ENCODE peak calls at places on chromosome 16, in five cellular contexts. One of them, this sample, is unnamed.
A peak's percentile ranks its signal among the peaks of the same experiment; 100 is the strongest.

GRCh38 chr16:69276143-69277115 is 34.7 kb upstream of the VPS4A start:
- DNase-seq in hypothalamus: no peak
- DNase-seq in activated CD8-positive, alpha-beta T cell treated with anti-CD3 and anti-CD28 coated beads, Interleukin-2, amount 10 ng/mL, durations not matched to agents 7 days and 5 days: no peak
- DNase-seq in activated gamma-delta T cell treated with Interleukin-2 at 50 U/mL for 16 hours: no peak
- DNase-seq in M059J: peak; percentile 74
- DNase-seq in this sample: peak; percentile 51

GRCh38 chr16:3004319-3004718 is 8.4 kb upstream of the CLDN9 start:
- DNase-seq in hypothalamus: no peak
- DNase-seq in activated CD8-positive, alpha-beta T cell treated with anti-CD3 and anti-CD28 coated beads, Interleukin-2, amount 10 ng/mL, durations not matched to agents 7 days and 5 days: no peak
- DNase-seq in activated gamma-delta T cell treated with Interleukin-2 at 50 U/mL for 16 hours: no peak
- DNase-seq in M059J: no peak
- DNase-seq in this sample: no peak

GRCh38 chr16:17275076-17275732 is 195.6 kb downstream of the XYLT1 start:
- DNase-seq in hypothalamus: no peak
- DNase-seq in activated CD8-positive, alpha-beta T cell treated with anti-CD3 and anti-CD28 coated beads, Interleukin-2, amount 10 ng/mL, durations not matched to agents 7 days and 5 days: peak; percentile 32
- DNase-seq in activated gamma-delta T cell treated with Interleukin-2 at 50 U/mL for 16 hours: no peak
- DNase-seq in M059J: peak; percentile 83
- DNase-seq in this sample: no peak

GRCh38 chr16:77961811-77962210 is 60.5 kb upstream of the CLEC3A start:
- DNase-seq in hypothalamus: no peak
- DNase-seq in activated CD8-positive, alpha-beta T cell treated with anti-CD3 and anti-CD28 coated beads, Interleukin-2, amount 10 ng/mL, durations not matched to agents 7 days and 5 days: no peak
- DNase-seq in activated gamma-delta T cell treated with Interleukin-2 at 50 U/mL for 16 hours: no peak
- DNase-seq in M059J: peak; percentile 67
- DNase-seq in this sample: no peak

GRCh38 chr16:88866151-88866920 is at the start of gene PABPN1L:
- DNase-seq in hypothalamus: no peak
- DNase-seq in activated CD8-positive, alpha-beta T cell treated with anti-CD3 and anti-CD28 coated beads, Interleukin-2, amount 10 ng/mL, durations not matched to agents 7 days and 5 days: no peak
- DNase-seq in activated gamma-delta T cell treated with Interleukin-2 at 50 U/mL for 16 hours: no peak
- DNase-seq in M059J: no peak
- DNase-seq in this sample: no peak

GRCh38 chr16:84673203-84673535 is 24.9 kb downstream of the KLHL36 start:
- DNase-seq in hypothalamus: no peak
- DNase-seq in activated CD8-positive, alpha-beta T cell treated with anti-CD3 and anti-CD28 coated beads, Interleukin-2, amount 10 ng/mL, durations not matched to agents 7 days and 5 days: no peak
- DNase-seq in activated gamma-delta T cell treated with Interleukin-2 at 50 U/mL for 16 hours: no peak
- DNase-seq in M059J: peak; percentile 18
- DNase-seq in this sample: no peak

GRCh38 chr16:19153876-19154275 is 14.2 kb upstream of the SYT17 start:
- DNase-seq in hypothalamus: no peak
- DNase-seq in activated CD8-positive, alpha-beta T cell treated with anti-CD3 and anti-CD28 coated beads, Interleukin-2, amount 10 ng/mL, durations not matched to agents 7 days and 5 days: no peak
- DNase-seq in activated gamma-delta T cell treated with Interleukin-2 at 50 U/mL for 16 hours: no peak
- DNase-seq in M059J: no peak
- DNase-seq in this sample: no peak

GRCh38 chr16:56708821-56709685 is 20.9 kb upstream of the NUP93 start:
- DNase-seq in hypothalamus: no peak
- DNase-seq in activated CD8-positive, alpha-beta T cell treated with anti-CD3 and anti-CD28 coated beads, Interleukin-2, amount 10 ng/mL, durations not matched to agents 7 days and 5 days: peak; percentile 43
- DNase-seq in activated gamma-delta T cell treated with Interleukin-2 at 50 U/mL for 16 hours: peak; percentile 34
- DNase-seq in M059J: no peak
- DNase-seq in this sample: no peak

GRCh38 chr16:17470871-17471744 is at the start of gene XYLT1:
- DNase-seq in hypothalamus: no peak
- DNase-seq in activated CD8-positive, alpha-beta T cell treated with anti-CD3 and anti-CD28 coated beads, Interleukin-2, amount 10 ng/mL, durations not matched to agents 7 days and 5 days: peak; percentile 53
- DNase-seq in activated gamma-delta T cell treated with Interleukin-2 at 50 U/mL for 16 hours: peak; percentile 42
- DNase-seq in M059J: peak; percentile 89
- DNase-seq in this sample: peak; percentile 53

GRCh38 chr16:13999895-14000425 is 71.2 kb upstream of the MRTFB start:
- DNase-seq in hypothalamus: no peak
- DNase-seq in activated CD8-positive, alpha-beta T cell treated with anti-CD3 and anti-CD28 coated beads, Interleukin-2, amount 10 ng/mL, durations not matched to agents 7 days and 5 days: no peak
- DNase-seq in activated gamma-delta T cell treated with Interleukin-2 at 50 U/mL for 16 hours: no peak
- DNase-seq in M059J: no peak
- DNase-seq in this sample: peak; percentile 49

GRCh38 chr16:56199164-56199563 is 7.9 kb downstream of the GNAO1 start:
- DNase-seq in hypothalamus: no peak
- DNase-seq in activated CD8-positive, alpha-beta T cell treated with anti-CD3 and anti-CD28 coated beads, Interleukin-2, amount 10 ng/mL, durations not matched to agents 7 days and 5 days: peak; percentile 52
- DNase-seq in activated gamma-delta T cell treated with Interleukin-2 at 50 U/mL for 16 hours: no peak
- DNase-seq in M059J: no peak
- DNase-seq in this sample: no peak

GRCh38 chr16:66271074-66272060 is 95.1 kb upstream of the CDH5 start:
- DNase-seq in hypothalamus: no peak
- DNase-seq in activated CD8-positive, alpha-beta T cell treated with anti-CD3 and anti-CD28 coated beads, Interleukin-2, amount 10 ng/mL, durations not matched to agents 7 days and 5 days: no peak
- DNase-seq in activated gamma-delta T cell treated with Interleukin-2 at 50 U/mL for 16 hours: no peak
- DNase-seq in M059J: peak; percentile 61
- DNase-seq in this sample: no peak

GRCh38 chr16:58418601-58419000 is 26.3 kb downstream of the GINS3 start:
- DNase-seq in hypothalamus: no peak
- DNase-seq in activated CD8-positive, alpha-beta T cell treated with anti-CD3 and anti-CD28 coated beads, Interleukin-2, amount 10 ng/mL, durations not matched to agents 7 days and 5 days: no peak
- DNase-seq in activated gamma-delta T cell treated with Interleukin-2 at 50 U/mL for 16 hours: no peak
- DNase-seq in M059J: peak; percentile 95
- DNase-seq in this sample: peak; percentile 64